ENCODE peak calls at places on chromosomes 16 and 17, in seven cellular contexts. H is pancreas; I is effector memory CD4-positive, alpha-beta T cell; U is OCI-LY7; C is H1; Y is CD4-positive, CD25-positive, alpha-beta regulatory T cell; M is ascending aorta. O is an unnamed sample. For H3K4me1, the result is how much of the 10 kb centered on the place peaks cover.

GRCh38 chr17:29237476-29238132 is 9.1 kb upstream of the CRYBA1 start:
- DNase-seq in H (no peak), I (no peak), U (no peak), C (no peak), Y (no peak), M (no peak), O (no peak)

GRCh38 chr16:1152651-1153259 is at the start of gene CACNA1H:
- DNase-seq in H (no peak), I (peak), U (no peak), C (no peak), Y (peak), M (no peak), O (no peak)

GRCh38 chr17:17416400-17417360 is 60.1 kb upstream of the MED9 start:
- DNase-seq in H (no peak), I (no peak), U (no peak), C (no peak), Y (no peak), M (no peak), O (no peak)

GRCh38 chr17:48429638-48430586 is at the start of gene SKAP1:
- DNase-seq in H (peak), I (peak), U (no peak), C (no peak), Y (peak), M (no peak), O (no peak)

GRCh38 chr17:50203589-50204345 is 2.3 kb upstream of the COL1A1 start:
- DNase-seq in H (no peak), I (no peak), U (no peak), C (no peak), Y (no peak), M (no peak), O (no peak)

GRCh38 chr17:33657181-33657580 is 364.1 kb upstream of the ASIC2 start:
- DNase-seq in H (no peak), I (no peak), U (no peak), C (no peak), Y (no peak), M (no peak), O (no peak)

GRCh38 chr17:76537578-76538280 is at the start of gene CYGB:
- DNase-seq in H (peak), I (no peak), U (no peak), C (no peak), Y (no peak), M (no peak), O (no peak)

GRCh38 chr16:31713945-31714898 is 159.4 kb upstream of the ZNF267 start:
- DNase-seq in H (peak), I (no peak), U (no peak), C (peak), Y (no peak), M (no peak), O (no peak)

GRCh38 chr16:50304467-50305440 is 38.4 kb downstream of the ADCY7 start:
- DNase-seq in H (no peak), I (no peak), U (no peak), C (no peak), Y (no peak), M (peak), O (no peak)

GRCh38 chr17:36935681-36936454 is 1.4 kb upstream of the LHX1 start:
- DNase-seq in H (peak), I (no peak), U (no peak), C (no peak), Y (no peak), M (no peak), O (no peak)

GRCh38 chr17:36937961-36938565 is 788 bp downstream of the LHX1 start:
- DNase-seq in H (no peak), I (no peak), U (no peak), C (no peak), Y (no peak), M (peak), O (no peak)

GRCh38 chr17:36936455-36936934 is 780 bp upstream of the LHX1 start:
- DNase-seq in H (peak), I (no peak), U (no peak), C (no peak), Y (no peak), M (no peak), O (no peak)

GRCh38 chr17:36938566-36939058 is 1.3 kb downstream of the LHX1 start:
- DNase-seq in H (peak), I (no peak), U (no peak), C (no peak), Y (no peak), M (peak), O (no peak)

DNA sequence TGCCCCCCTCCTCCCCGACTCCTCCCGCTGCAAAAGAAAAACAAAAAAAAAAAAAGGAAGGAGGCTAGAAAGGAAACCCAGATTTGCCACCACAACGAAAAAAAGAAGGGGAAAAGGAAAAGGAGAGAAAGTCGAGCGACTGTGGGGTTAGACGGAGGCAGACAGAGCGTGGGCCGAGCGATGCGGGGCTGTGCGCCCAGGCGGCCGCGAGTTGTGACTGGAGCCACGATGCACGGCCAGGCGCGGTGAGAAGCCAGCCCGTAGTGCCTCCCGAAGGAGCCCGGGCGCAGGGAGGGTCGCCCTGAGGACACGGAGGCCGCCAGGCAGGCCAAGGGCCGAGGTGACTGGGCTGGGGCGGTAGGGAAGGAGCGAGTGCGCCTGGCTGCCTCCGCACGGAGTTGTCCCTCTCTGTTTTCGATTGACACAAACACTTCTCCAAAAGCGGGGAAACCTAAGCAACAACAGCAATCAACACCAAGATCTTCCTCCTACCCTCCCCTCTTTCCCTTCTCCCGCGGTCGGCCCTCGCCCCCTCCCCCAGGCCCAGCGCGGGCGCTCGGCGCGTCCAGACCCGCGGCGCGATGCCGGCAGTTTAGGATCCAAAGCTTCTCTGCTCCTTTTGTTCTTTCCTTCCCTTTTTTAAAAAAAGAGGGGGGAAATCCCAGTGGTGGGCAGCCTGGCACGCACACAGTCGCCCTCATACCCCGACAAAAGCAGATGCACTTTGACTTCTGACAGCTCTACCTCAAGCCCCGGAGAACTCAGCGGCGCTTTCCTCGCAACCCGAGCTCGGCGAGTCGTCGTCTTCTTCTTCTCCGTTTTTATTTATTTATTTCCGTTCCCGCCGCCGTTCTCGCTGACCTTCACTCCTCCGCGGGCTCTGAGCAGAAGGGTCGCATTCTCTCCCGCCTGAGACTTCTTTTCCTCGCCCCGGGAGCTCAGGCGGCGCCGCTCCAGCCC is at the start of gene LHX1:
- DNase-seq in H (peak), I (no peak), U (no peak), C (no peak), Y (no peak), M (peak), O (no peak)
- H3K4me1 ChIP-seq in H (under half), I (half or more), U (under half), C (half or more), Y (half or more), M (under half), O (half or more)

DNA sequence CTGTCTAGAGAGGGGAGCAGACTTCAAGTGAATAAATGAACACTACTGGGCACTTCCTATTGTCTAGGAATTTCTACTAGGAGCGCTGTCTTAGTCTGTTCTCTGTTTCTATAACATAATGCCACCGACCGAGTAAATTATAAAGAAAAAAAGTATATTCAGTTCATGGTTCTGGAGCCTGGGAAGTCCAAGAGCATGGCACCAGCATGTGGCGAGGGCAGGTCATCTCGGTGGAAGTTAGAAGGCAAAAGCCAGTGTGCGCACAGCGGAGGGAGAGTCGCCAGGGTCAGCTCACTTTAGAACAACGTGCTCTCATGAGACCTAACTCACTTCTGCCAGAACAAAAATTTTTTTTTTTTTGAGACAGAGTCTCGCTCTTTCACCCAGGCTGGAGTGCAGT is 35.5 kb upstream of the RPH3AL start:
- DNase-seq in H (no peak), I (no peak), U (no peak), C (no peak), Y (no peak), M (no peak), O (no peak)
- H3K4me1 ChIP-seq in H (under half), I (under half), U (under half), C (under half), Y (under half), M (under half), O (under half)

GRCh38 chr16:57563761-57564160 is 21.3 kb downstream of the ADGRG5 start:
- DNase-seq in H (no peak), I (no peak), U (no peak), C (no peak), Y (no peak), M (no peak), O (no peak)

GRCh38 chr16:57563487-57563750 is 21.0 kb downstream of the ADGRG5 start:
- DNase-seq in H (no peak), I (no peak), U (no peak), C (no peak), Y (no peak), M (no peak), O (no peak)

GRCh38 chr16:57565461-57565860 is 23.0 kb downstream of the ADGRG5 start:
- DNase-seq in H (no peak), I (no peak), U (no peak), C (no peak), Y (no peak), M (no peak), O (no peak)

GRCh38 chr16:57566436-57566835 is 24.0 kb downstream of the ADGRG5 start:
- DNase-seq in H (no peak), I (no peak), U (no peak), C (no peak), Y (no peak), M (no peak), O (no peak)

GRCh38 chr16:57564571-57565270 is 22.3 kb downstream of the ADGRG5 start:
- DNase-seq in H (no peak), I (no peak), U (no peak), C (no peak), Y (no peak), M (no peak), O (no peak)
- H3K4me1 ChIP-seq in H (under half), I (under half), U (under half), C (under half), Y (under half), M (under half), O (under half)

GRCh38 chr17:40351185-40352043 is 13.1 kb downstream of the GJD3 start:
- DNase-seq in H (peak), I (no peak), U (no peak), C (no peak), Y (no peak), M (no peak), O (no peak)

GRCh38 chr17:40348136-40348504 is 16.4 kb downstream of the GJD3 start:
- DNase-seq in H (peak), I (no peak), U (no peak), C (no peak), Y (no peak), M (no peak), O (no peak)

GRCh38 chr17:40350410-40351184 is 13.9 kb downstream of the GJD3 start:
- DNase-seq in H (peak), I (no peak), U (no peak), C (no peak), Y (no peak), M (no peak), O (no peak)

GRCh38 chr17:40348562-40349476 is 15.7 kb downstream of the GJD3 start:
- DNase-seq in H (peak), I (no peak), U (no peak), C (no peak), Y (no peak), M (peak), O (no peak)

GRCh38 chr17:40349477-40350409 is 14.8 kb downstream of the GJD3 start:
- DNase-seq in H (peak), I (no peak), U (no peak), C (no peak), Y (no peak), M (no peak), O (no peak)
- H3K4me1 ChIP-seq in H (under half), I (under half), U (under half), C (half or more), Y (under half), M (under half), O (half or more)

GRCh38 chr16:11674818-11675560 is 6.7 kb downstream of the SNN start:
- DNase-seq in H (no peak), I (no peak), U (no peak), C (no peak), Y (no peak), M (no peak), O (no peak)
- H3K4me1 ChIP-seq in H (under half), I (under half), U (half or more), C (under half), Y (half or more), M (under half), O (half or more)

O was measured in esophagus squamous epithelium.